ENCODE peak calls at places on chromosomes 16 and 17, in ten cellular contexts. D is astrocyte of the hippocampus; S is GM04504; B is T-helper 9 cell; Y is T follicular helper cell; O is T-helper 1 cell; W is activated CD4-positive, alpha-beta T cell treated with anti-CD3 and anti-CD28 coated beads for 24 hours; V is EL; Z is fibroblast of lung; X is mammary epithelial cell. F is an unnamed sample.

GRCh38 chr17:18988546-18989173 is 15.9 kb downstream of the FAM83G start:
- DNase-seq in D (no peak), S (no peak), B (no peak), Y (no peak), O (no peak), W (no peak), V (no peak), Z (no peak), X (no peak), F (no peak)

GRCh38 chr17:65071861-65072260 is 15.3 kb upstream of the GNA13 start:
- DNase-seq in D (no peak), S (no peak), B (no peak), Y (no peak), O (no peak), W (no peak), V (peak; percentile 46), Z (peak; percentile 29), X (peak; percentile 75), F (peak; percentile 33)

GRCh38 chr17:82300707-82301270 is 16.6 kb downstream of the CD7 start:
- DNase-seq in D (peak; percentile 84), S (no peak), B (peak; percentile 57), Y (peak; percentile 48), O (peak; percentile 58), W (no peak), V (peak; percentile 57), Z (peak; percentile 63), X (peak; percentile 65), F (peak; percentile 84)

GRCh38 chr16:89116341-89117238 is 22.9 kb downstream of the ACSF3 start:
- DNase-seq in D (no peak), S (no peak), B (no peak), Y (no peak), O (no peak), W (no peak), V (no peak), Z (no peak), X (no peak), F (no peak)

GRCh38 chr17:61908292-61909037 is 19.3 kb downstream of the INTS2 start:
- DNase-seq in D (no peak), S (no peak), B (no peak), Y (no peak), O (no peak), W (no peak), V (no peak), Z (no peak), X (no peak), F (no peak)

GRCh38 chr17:71470062-71470461 is 650.8 kb upstream of the SOX9 start:
- DNase-seq in D (no peak), S (no peak), B (no peak), Y (no peak), O (no peak), W (no peak), V (no peak), Z (no peak), X (no peak), F (no peak)

GRCh38 chr17:35244345-35245195 is 1.7 kb downstream of the SLFN5 start:
- DNase-seq in D (peak; percentile 63), S (peak; percentile 76), B (peak; percentile 70), Y (peak; percentile 62), O (peak; percentile 75), W (peak; percentile 77), V (peak; percentile 98), Z (peak; percentile 92), X (peak; percentile 91), F (peak; percentile 79)

GRCh38 chr17:32852811-32853210 is 24.1 kb downstream of the MYO1D start:
- DNase-seq in D (no peak), S (no peak), B (no peak), Y (no peak), O (no peak), W (no peak), V (no peak), Z (no peak), X (peak; percentile 44), F (no peak)

GRCh38 chr17:12342609-12343248 is 322.1 kb downstream of the MAP2K4 start:
- DNase-seq in D (peak; percentile 2), S (no peak), B (no peak), Y (no peak), O (no peak), W (no peak), V (peak; percentile 30), Z (peak; percentile 34), X (no peak), F (peak; percentile 47)

GRCh38 chr17:29776026-29776425 is 153.3 kb upstream of the CORO6 start:
- DNase-seq in D (no peak), S (no peak), B (no peak), Y (no peak), O (no peak), W (no peak), V (no peak), Z (no peak), X (no peak), F (no peak)

GRCh38 chr16:73166394-73166971 is 118.6 kb upstream of the ZFHX3 start:
- DNase-seq in D (peak; percentile 7), S (no peak), B (no peak), Y (no peak), O (no peak), W (no peak), V (no peak), Z (no peak), X (no peak), F (no peak)

GRCh38 chr17:52064791-52065211 is 93.7 kb downstream of the CA10 start:
- DNase-seq in D (peak; percentile 7), S (peak; percentile 61), B (no peak), Y (no peak), O (no peak), W (no peak), V (peak; percentile 84), Z (no peak), X (peak; percentile 25), F (no peak)

GRCh38 chr16:75566889-75567255 is 693 bp downstream of the GABARAPL2 start:
- DNase-seq in D (peak; percentile 33), S (no peak), B (peak; percentile 11), Y (peak; percentile 14), O (peak; percentile 27), W (no peak), V (peak; percentile 21), Z (no peak), X (no peak), F (peak; percentile 43)

GRCh38 chr17:79306688-79307323 is 232.2 kb downstream of the ENGASE start:
- DNase-seq in D (no peak), S (no peak), B (no peak), Y (no peak), O (no peak), W (no peak), V (no peak), Z (no peak), X (no peak), F (no peak)

GRCh38 chr16:73464834-73465233 is 416.9 kb upstream of the ZFHX3 start:
- DNase-seq in D (no peak), S (no peak), B (no peak), Y (no peak), O (no peak), W (no peak), V (no peak), Z (no peak), X (no peak), F (no peak)

GRCh38 chr17:45942284-45942683 is 47.9 kb downstream of the MAPT start:
- DNase-seq in D (peak; percentile 44), S (peak; percentile 19), B (no peak), Y (no peak), O (no peak), W (no peak), V (peak; percentile 41), Z (peak; percentile 30), X (no peak), F (no peak)

GRCh38 chr16:56988948-56989945 is at the start of gene NLRC5:
- DNase-seq in D (peak; percentile 93), S (peak; percentile 62), B (peak; percentile 81), Y (peak; percentile 85), O (peak; percentile 87), W (peak; percentile 84), V (peak; percentile 88), Z (peak; percentile 84), X (peak; percentile 79), F (peak; percentile 94)

GRCh38 chr17:41417576-41418015 is 6.8 kb downstream of the KRT37 start:
- DNase-seq in D (no peak), S (no peak), B (no peak), Y (no peak), O (no peak), W (no peak), V (no peak), Z (no peak), X (peak; percentile 65), F (no peak)

GRCh38 chr17:34797724-34798123 is 163.5 kb downstream of the CCT6B start:
- DNase-seq in D (peak; percentile 69), S (peak; percentile 4), B (no peak), Y (no peak), O (no peak), W (no peak), V (peak; percentile 17), Z (peak; percentile 2), X (no peak), F (peak; percentile 70)

GRCh38 chr16:69444873-69445517 is 20.6 kb downstream of the CYB5B start:
- DNase-seq in D (peak; percentile 22), S (no peak), B (no peak), Y (no peak), O (no peak), W (no peak), V (peak; percentile 28), Z (peak; percentile 73), X (no peak), F (peak; percentile 47)

GRCh38 chr17:76139801-76140660 is 1.0 kb downstream of the FOXJ1 start:
- DNase-seq in D (no peak), S (no peak), B (no peak), Y (no peak), O (peak; percentile 30), W (no peak), V (no peak), Z (no peak), X (no peak), F (no peak)

GRCh38 chr16:13070268-13070667 is 168.9 kb downstream of the SHISA9 start:
- DNase-seq in D (peak; percentile 30), S (no peak), B (no peak), Y (no peak), O (no peak), W (no peak), V (no peak), Z (no peak), X (peak; percentile 9), F (no peak)

GRCh38 chr17:82361885-82362633 is 3.0 kb downstream of the TEX19 start:
- DNase-seq in D (no peak), S (no peak), B (no peak), Y (no peak), O (no peak), W (no peak), V (no peak), Z (no peak), X (no peak), F (no peak)

GRCh38 chr16:69941251-69942098 is 9.7 kb upstream of the CLEC18A start:
- DNase-seq in D (no peak), S (no peak), B (no peak), Y (no peak), O (no peak), W (no peak), V (no peak), Z (peak; percentile 37), X (no peak), F (no peak)

GRCh38 chr17:83085103-83085502 is 5.7 kb downstream of the METRNL start:
- DNase-seq in D (no peak), S (no peak), B (no peak), Y (no peak), O (no peak), W (no peak), V (no peak), Z (no peak), X (no peak), F (no peak)

GRCh38 chr17:80270836-80271235 is 10.2 kb downstream of the RNF213 start:
- DNase-seq in D (peak; percentile 37), S (no peak), B (no peak), Y (peak; percentile 28), O (no peak), W (peak; percentile 51), V (peak; percentile 41), Z (peak; percentile 21), X (no peak), F (peak; percentile 79)

GRCh38 chr16:85536073-85536410 is 77.1 kb upstream of the GSE1 start:
- DNase-seq in D (no peak), S (no peak), B (no peak), Y (no peak), O (no peak), W (no peak), V (no peak), Z (no peak), X (no peak), F (no peak)

GRCh38 chr16:53789159-53789558 is 85.2 kb downstream of the FTO start:
- DNase-seq in D (peak; percentile 83), S (peak; percentile 65), B (no peak), Y (no peak), O (no peak), W (no peak), V (peak; percentile 65), Z (peak; percentile 75), X (peak; percentile 59), F (peak; percentile 73)